ENCODE peak calls at places on chromosomes 6 and 20, in seven cellular contexts. Y is AG04450, V is progenitor cell of endocrine pancreas, F is neural crest cell, U is fibroblast of lung, C is endothelial cell, R is A549. T is an unnamed sample.
A peak's percentile ranks its signal among the peaks of the same experiment; 100 is the strongest.

GRCh38 chr20:45032781-45033180 is 66.5 kb downstream of the STK4 start:
- DNase-seq in V (no peak), C (no peak), F (no peak), R (no peak), U (peak; percentile 34), Y (no peak), T (no peak)

GRCh38 chr6:21200056-21200870 is 393.3 kb upstream of the SOX4 start:
- DNase-seq in F (no peak), C (peak; percentile 28), Y (no peak), U (peak; percentile 20), R (no peak), V (no peak), T (no peak)

GRCh38 chr6:34391023-34391485 is 1.4 kb downstream of the NUDT3 start:
- DNase-seq in C (no peak), Y (no peak), R (peak; percentile 20), V (no peak), F (no peak), U (peak; percentile 75), T (peak; percentile 86)

GRCh38 chr6:9467746-9468145 is 947.1 kb downstream of the TFAP2A start:
- DNase-seq in U (peak; percentile 59), V (no peak), R (no peak), Y (no peak), F (no peak), C (no peak), T (no peak)

GRCh38 chr6:101730954-101731353 is 337.4 kb downstream of the GRIK2 start:
- DNase-seq in V (no peak), U (peak; percentile 32), Y (no peak), C (no peak), F (no peak), R (no peak), T (no peak)

GRCh38 chr6:41489284-41489851 is 56.8 kb upstream of the FOXP4 start:
- DNase-seq in Y (no peak), C (no peak), V (no peak), U (peak; percentile 67), F (no peak), R (no peak), T (no peak)

GRCh38 chr20:46959821-46960220 is 65.2 kb downstream of the EYA2 start:
- DNase-seq in C (no peak), R (no peak), U (no peak), V (no peak), Y (no peak), F (no peak), T (no peak)

GRCh38 chr6:4910060-4910746 is 93.6 kb downstream of the RPP40 start:
- DNase-seq in F (no peak), R (no peak), V (no peak), C (no peak), U (peak; percentile 41), Y (no peak), T (no peak)

GRCh38 chr20:57375652-57376230 is 15.5 kb upstream of the RBM38 start:
- DNase-seq in R (no peak), C (no peak), U (no peak), Y (no peak), V (no peak), F (no peak), T (no peak)

GRCh38 chr20:61582196-61582923 is 330.3 kb downstream of the CDH4 start:
- DNase-seq in Y (no peak), F (no peak), U (no peak), V (no peak), C (no peak), R (no peak), T (no peak)

GRCh38 chr20:51350941-51351631 is 191.4 kb downstream of the NFATC2 start:
- DNase-seq in F (no peak), R (no peak), V (no peak), C (no peak), Y (peak; percentile 63), U (peak; percentile 93), T (peak; percentile 71)

GRCh38 chr6:111789593-111789992 is 83.7 kb downstream of the FYN start:
- DNase-seq in U (peak; percentile 38), Y (no peak), R (no peak), C (no peak), F (no peak), V (no peak), T (no peak)

GRCh38 chr6:30060634-30060981 is 457 bp upstream of the POLR1H start:
- DNase-seq in C (peak; percentile 32), Y (no peak), R (no peak), F (no peak), V (no peak), U (peak; percentile 54), T (no peak)

GRCh38 chr6:114452785-114453401 is 110.1 kb upstream of the HS3ST5 start:
- DNase-seq in Y (no peak), U (no peak), C (no peak), F (no peak), R (no peak), V (no peak), T (no peak)
- TF ChIP-seq CTCF in Y (no peak), U (no peak), C (no peak), F (no peak), R (no peak), V (no peak), T (no peak)

DNA sequence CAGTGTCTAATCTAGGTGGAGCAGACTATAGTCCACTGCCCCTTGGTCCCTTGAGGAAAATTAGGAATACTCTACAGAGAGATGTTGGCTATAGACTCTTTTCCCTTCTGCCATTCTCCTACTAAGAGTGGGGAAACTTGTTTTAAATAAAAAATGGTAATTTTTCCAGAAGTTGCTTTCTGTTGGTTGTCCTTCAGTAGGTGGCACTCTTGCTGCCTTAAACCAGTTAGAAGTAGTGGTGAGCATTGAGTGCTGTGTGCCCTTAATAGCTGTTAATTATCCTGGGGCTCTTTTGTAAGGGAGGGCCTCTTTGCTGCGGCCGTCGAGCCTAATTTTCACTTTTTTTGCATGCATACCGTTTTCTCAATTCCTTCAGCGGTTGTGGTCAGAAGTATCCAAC is 2.8 kb downstream of the CMTR1 start:
- DNase-seq in C (no peak), F (no peak), U (no peak), R (no peak), Y (no peak), V (no peak), T (no peak)
- TF ChIP-seq CTCF in C (no peak), F (no peak), U (no peak), R (no peak), Y (no peak), V (no peak), T (no peak)

DNA sequence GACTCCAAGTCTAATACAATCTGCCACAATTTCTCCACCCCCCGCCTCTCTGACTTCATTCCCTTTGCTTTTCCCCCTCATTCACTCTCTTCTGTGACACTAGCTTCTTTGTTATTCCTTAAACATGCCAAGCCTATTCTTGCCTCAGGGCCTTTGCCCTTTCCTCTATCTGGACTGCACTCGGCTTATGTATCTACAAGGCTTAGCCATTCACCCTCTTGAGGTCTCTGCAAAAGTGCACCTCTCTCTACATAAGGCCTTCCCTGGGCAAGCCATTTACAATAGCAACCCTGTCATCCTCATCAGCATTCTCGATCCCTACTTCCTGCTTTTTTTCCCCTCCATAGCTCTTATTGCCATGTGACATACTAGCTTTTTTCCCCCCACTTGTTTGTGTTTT is 168.9 kb downstream of the PDSS2 start:
- DNase-seq in V (no peak), F (peak; percentile 56), C (no peak), R (no peak), U (no peak), Y (no peak), T (no peak)
- TF ChIP-seq CTCF in V (no peak), F (no peak), C (no peak), R (no peak), U (no peak), Y (no peak), T (no peak)

DNA sequence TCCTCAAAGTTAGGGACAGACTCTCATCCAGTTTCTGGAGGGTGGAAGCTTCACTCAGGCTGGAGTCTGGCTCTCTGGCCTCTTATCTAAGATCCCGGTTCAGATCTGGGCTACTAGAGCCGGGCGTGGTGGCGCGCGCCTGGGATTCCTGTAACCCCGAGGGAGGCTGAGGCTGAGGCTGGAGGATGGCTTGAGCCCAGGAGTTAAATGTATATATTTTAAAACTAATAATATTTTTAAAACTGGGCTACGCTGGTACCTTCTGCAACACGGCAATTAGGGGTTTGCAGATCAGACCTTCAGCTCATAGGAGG is 710 bp upstream of the ZNF343 start:
- DNase-seq in Y (no peak), R (no peak), U (no peak), F (no peak), C (no peak), V (no peak), T (no peak)
- TF ChIP-seq CTCF in Y (no peak), R (no peak), U (no peak), F (no peak), C (no peak), V (no peak), T (no peak)

DNA sequence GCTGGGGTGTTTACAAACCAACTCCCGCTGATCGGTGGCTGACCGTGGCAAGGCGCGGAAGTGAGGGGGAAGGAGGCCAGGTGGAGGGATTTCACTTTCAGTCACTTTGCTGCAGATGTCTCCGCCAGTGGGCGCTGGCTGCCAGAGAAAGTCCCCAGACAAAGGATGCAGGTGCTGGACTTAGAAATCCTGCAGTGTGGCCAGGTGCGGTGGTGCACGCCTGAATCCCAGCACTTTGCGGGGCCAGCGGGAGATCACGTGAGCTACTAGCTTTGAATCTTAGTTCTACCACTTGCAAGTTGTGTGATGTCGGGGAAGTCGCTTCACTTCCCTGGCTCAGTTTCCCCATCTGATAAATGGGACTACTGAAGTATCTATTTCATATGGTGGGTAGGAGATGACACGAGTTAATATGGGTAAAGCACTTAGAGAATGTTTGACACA is 180.4 kb downstream of the ZNF217 start:
- DNase-seq in Y (no peak), U (no peak), F (no peak), R (peak; percentile 35), C (peak; percentile 52), V (peak; percentile 69), T (no peak)
- TF ChIP-seq CTCF in Y (no peak), U (no peak), F (peak; percentile 54), R (peak; percentile 52), C (peak; percentile 21), V (peak; percentile 76), T (no peak)

DNA sequence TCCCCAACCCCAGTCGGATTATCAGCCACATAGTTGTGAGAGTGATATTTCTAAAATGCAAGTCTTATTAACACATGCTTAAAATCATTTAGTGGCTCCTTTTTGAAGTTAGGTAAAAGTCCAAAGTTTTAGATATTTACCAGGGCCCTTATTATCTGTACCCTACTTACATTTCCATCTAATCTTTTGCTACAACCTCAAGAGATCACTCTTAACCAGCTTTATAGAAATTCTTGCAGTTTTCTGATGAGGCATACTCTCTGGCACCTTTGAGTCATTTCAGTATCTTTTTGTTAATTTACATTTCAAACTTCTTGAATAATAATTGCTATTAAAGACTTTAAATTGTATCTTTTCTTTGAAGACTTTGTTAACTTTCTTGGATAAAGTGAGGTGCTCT is 453.3 kb downstream of the RFPL4B start:
- DNase-seq in Y (no peak), R (no peak), V (no peak), C (no peak), F (no peak), U (peak; percentile 30), T (no peak)
- TF ChIP-seq CTCF in Y (no peak), R (no peak), V (no peak), C (no peak), F (no peak), U (no peak), T (no peak)